ENCODE peak calls at places on chromosomes 2 and 18, in nine cellular contexts. O is prostate gland; P is thoracic aorta; A is vagina; N is tibial artery; J is CD4-positive, alpha-beta memory T cell; E is heart right ventricle; C is left ventricle myocardium inferior; Y is NT2/D1. D is an unnamed sample.
A peak's percentile ranks its signal among the peaks of the same experiment; 100 is the strongest.

GRCh38 chr2:239257511-239257937 is 143.3 kb downstream of the HDAC4 start:
- DNase-seq in O (no peak), P (no peak), A (no peak), N (no peak), J (peak; percentile 50), E (no peak), C (no peak), Y (no peak), D (peak; percentile 62)

GRCh38 chr2:105834931-105835330 is 90.2 kb downstream of the NCK2 start:
- DNase-seq in O (no peak), P (no peak), A (no peak), N (no peak), J (no peak), E (no peak), C (no peak), Y (no peak), D (no peak)

GRCh38 chr18:7021994-7022840 is 95.4 kb downstream of the LAMA1 start:
- DNase-seq in O (peak; percentile 83), P (no peak), A (no peak), N (no peak), J (no peak), E (no peak), C (no peak), Y (no peak), D (no peak)

GRCh38 chr2:232873909-232874641 is 4.0 kb downstream of the SNORC start:
- DNase-seq in O (no peak), P (no peak), A (no peak), N (no peak), J (no peak), E (no peak), C (no peak), Y (no peak), D (peak; percentile 25)

GRCh38 chr2:98608962-98609604 is 694 bp downstream of the UNC50 start:
- DNase-seq in O (no peak), P (no peak), A (no peak), N (no peak), J (peak; percentile 41), E (peak; percentile 29), C (no peak), Y (no peak), D (no peak)

GRCh38 chr2:224937887-224938286 is 104.4 kb downstream of the DOCK10 start:
- DNase-seq in O (no peak), P (no peak), A (no peak), N (no peak), J (no peak), E (no peak), C (no peak), Y (no peak), D (no peak)

GRCh38 chr18:44569391-44570055 is 111.2 kb upstream of the SETBP1 start:
- DNase-seq in O (no peak), P (no peak), A (no peak), N (no peak), J (no peak), E (no peak), C (no peak), Y (peak; percentile 33), D (no peak)

GRCh38 chr2:123128951-123129350 is 896.1 kb upstream of the CNTNAP5 start:
- DNase-seq in O (no peak), P (no peak), A (no peak), N (no peak), J (no peak), E (no peak), C (no peak), Y (no peak), D (no peak)

GRCh38 chr2:21469158-21469557 is 345.4 kb downstream of the TDRD15 start:
- DNase-seq in O (no peak), P (no peak), A (no peak), N (no peak), J (no peak), E (no peak), C (no peak), Y (no peak), D (no peak)

GRCh38 chr2:192151848-192152247 is 42.9 kb downstream of the TMEFF2 start:
- DNase-seq in O (no peak), P (no peak), A (no peak), N (no peak), J (no peak), E (no peak), C (no peak), Y (no peak), D (no peak)

GRCh38 chr2:190410171-190410570 is 2.0 kb downstream of the MFSD6 start:
- DNase-seq in O (no peak), P (no peak), A (no peak), N (no peak), J (no peak), E (no peak), C (no peak), Y (no peak), D (no peak)

GRCh38 chr18:55442561-55442960 is 145.4 kb downstream of the TCF4 start:
- DNase-seq in O (no peak), P (no peak), A (no peak), N (no peak), J (no peak), E (no peak), C (no peak), Y (no peak), D (no peak)

GRCh38 chr2:113966832-113967231 is 76.9 kb downstream of the ACTR3 start:
- DNase-seq in O (peak; percentile 52), P (no peak), A (no peak), N (no peak), J (no peak), E (no peak), C (no peak), Y (no peak), D (no peak)

GRCh38 chr2:239396881-239397681 is 3.7 kb downstream of the HDAC4 start:
- DNase-seq in O (peak; percentile 94), P (no peak), A (no peak), N (no peak), J (peak; percentile 51), E (no peak), C (no peak), Y (no peak), D (peak; percentile 95)

GRCh38 chr18:896315-896714 is 8.4 kb upstream of the ADCYAP1 start:
- DNase-seq in O (no peak), P (no peak), A (no peak), N (no peak), J (no peak), E (no peak), C (no peak), Y (no peak), D (no peak)

GRCh38 chr2:216114476-216115223 is 5.5 kb downstream of the XRCC5 start:
- DNase-seq in O (peak; percentile 98), P (peak; percentile 99), A (no peak), N (peak; percentile 99), J (peak; percentile 98), E (peak; percentile 93), C (peak; percentile 96), Y (peak; percentile 100), D (peak; percentile 99)

GRCh38 chr2:216113572-216113971 is 4.4 kb downstream of the XRCC5 start:
- DNase-seq in O (no peak), P (no peak), A (no peak), N (no peak), J (no peak), E (no peak), C (no peak), Y (no peak), D (no peak)

GRCh38 chr2:216116418-216116817 is 7.3 kb downstream of the XRCC5 start:
- DNase-seq in O (no peak), P (no peak), A (no peak), N (no peak), J (no peak), E (no peak), C (no peak), Y (no peak), D (no peak)

GRCh38 chr2:216112926-216113325 is 3.8 kb downstream of the XRCC5 start:
- DNase-seq in O (no peak), P (no peak), A (no peak), N (no peak), J (no peak), E (no peak), C (no peak), Y (no peak), D (no peak)

DNA sequence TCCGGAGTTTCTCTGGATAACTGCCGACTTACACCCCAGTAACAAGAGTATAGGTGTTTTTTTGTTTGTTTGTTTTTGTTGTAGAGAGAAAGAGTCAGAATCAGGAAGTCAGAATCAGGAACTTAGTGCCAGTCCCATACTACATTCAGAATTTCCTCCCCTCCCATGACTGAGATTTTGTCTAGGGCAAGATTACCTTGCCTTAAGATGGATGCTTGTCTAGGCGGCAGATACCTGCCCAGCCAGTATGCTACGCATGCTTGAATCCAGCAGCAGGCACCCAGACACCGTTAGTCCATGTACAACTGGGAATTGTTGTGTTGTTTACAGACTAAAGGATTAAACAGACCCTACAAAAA is 6.1 kb downstream of the XRCC5 start:
- DNase-seq in O (no peak), P (no peak), A (no peak), N (no peak), J (no peak), E (no peak), C (no peak), Y (no peak), D (no peak)
- H3K4me1 ChIP-seq in O (peaks cover 5% of the 10 kb centered on the region), P (peaks cover 9% of the 10 kb centered on the region), A (peaks cover 74% of the 10 kb centered on the region), N (no peaks in the 10 kb centered on the region), J (peaks cover 96% of the 10 kb centered on the region), E (peaks cover 24% of the 10 kb centered on the region), C (peaks cover 67% of the 10 kb centered on the region), Y (no peaks in the 10 kb centered on the region), D (peaks cover 24% of the 10 kb centered on the region)

GRCh38 chr2:217903859-217904613 is 98.8 kb downstream of the TNS1 start:
- DNase-seq in O (peak; percentile 65), P (no peak), A (no peak), N (peak; percentile 89), J (no peak), E (peak; percentile 86), C (peak; percentile 88), Y (no peak), D (peak; percentile 94)
- H3K4me1 ChIP-seq in O (peaks cover 17% of the 10 kb centered on the region), P (peaks cover 76% of the 10 kb centered on the region), A (peaks cover 100% of the 10 kb centered on the region), N (peaks cover 12% of the 10 kb centered on the region), J (no peaks in the 10 kb centered on the region), E (peaks cover 100% of the 10 kb centered on the region), C (peaks cover 100% of the 10 kb centered on the region), Y (peaks cover 10% of the 10 kb centered on the region), D (no peaks in the 10 kb centered on the region)

GRCh38 chr2:54672587-54673456 is 50.6 kb upstream of the EML6 start:
- DNase-seq in O (no peak), P (no peak), A (no peak), N (no peak), J (no peak), E (no peak), C (no peak), Y (no peak), D (no peak)
- H3K4me1 ChIP-seq in O (peaks cover 18% of the 10 kb centered on the region), P (peaks cover 6% of the 10 kb centered on the region), A (peaks cover 55% of the 10 kb centered on the region), N (no peaks in the 10 kb centered on the region), J (peaks cover 9% of the 10 kb centered on the region), E (peaks cover 25% of the 10 kb centered on the region), C (peaks cover 80% of the 10 kb centered on the region), Y (no peaks in the 10 kb centered on the region), D (peaks cover 39% of the 10 kb centered on the region)

DNA sequence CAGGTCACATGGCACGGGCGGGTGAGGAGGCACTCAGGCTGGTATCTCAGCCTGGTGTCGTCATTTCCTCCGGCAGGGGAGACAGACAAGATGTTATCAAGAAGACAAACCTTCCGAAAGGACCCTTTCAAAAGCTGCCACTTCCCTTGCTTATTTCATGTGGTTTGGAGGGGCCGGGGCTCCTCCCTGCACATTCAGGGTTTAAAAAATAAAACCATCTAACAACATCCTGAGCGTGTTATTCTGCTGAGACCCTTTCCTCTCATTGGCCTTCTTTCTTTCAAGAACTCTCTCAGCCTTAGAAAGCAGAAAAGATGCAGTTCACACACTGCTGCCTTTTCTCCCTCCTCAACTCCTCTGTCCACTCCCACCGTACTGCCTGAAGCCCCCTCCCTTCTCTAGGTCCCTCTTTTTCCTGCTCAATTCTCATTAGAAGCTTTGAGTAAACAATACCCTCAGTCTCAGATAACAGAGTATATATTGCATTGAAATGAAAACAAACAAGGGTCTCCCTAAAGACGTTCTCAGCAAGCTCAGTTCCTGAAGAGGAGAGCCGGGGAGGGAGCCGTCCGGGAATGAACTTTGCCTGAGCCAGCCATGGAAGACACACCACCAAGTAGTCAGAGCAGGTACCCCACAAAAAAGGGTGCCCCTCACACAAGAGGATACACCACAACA is 9.8 kb downstream of the SMAD7 start:
- DNase-seq in O (no peak), P (no peak), A (no peak), N (no peak), J (peak; percentile 97), E (no peak), C (no peak), Y (no peak), D (no peak)
- H3K4me1 ChIP-seq in O (peaks cover 51% of the 10 kb centered on the region), P (peaks cover 74% of the 10 kb centered on the region), A (peaks cover 100% of the 10 kb centered on the region), N (no peaks in the 10 kb centered on the region), J (peaks cover 97% of the 10 kb centered on the region), E (peaks cover 93% of the 10 kb centered on the region), C (peaks cover 98% of the 10 kb centered on the region), Y (peaks cover 21% of the 10 kb centered on the region), D (peaks cover 99% of the 10 kb centered on the region)